ENCODE peak calls at places on chromosomes 3 and 15, in four cellular contexts. One of them, this sample, is unnamed.

GRCh38 chr3:134014270-134014669 is 15.5 kb downstream of the SLCO2A1 start:
- DNase-seq in cerebellar nuclear complex: no peak
- DNase-seq in naive B cell: no peak
- DNase-seq in pons: no peak
- DNase-seq in this sample: no peak

GRCh38 chr3:166661621-166662020 is 718.5 kb downstream of the ZBBX start:
- DNase-seq in cerebellar nuclear complex: no peak
- DNase-seq in naive B cell: no peak
- DNase-seq in pons: no peak
- DNase-seq in this sample: no peak

GRCh38 chr15:101137312-101137940 is 114.4 kb downstream of the CHSY1 start:
- DNase-seq in cerebellar nuclear complex: no peak
- DNase-seq in naive B cell: no peak
- DNase-seq in pons: no peak
- DNase-seq in this sample: no peak

GRCh38 chr15:69403611-69404010 is 10.5 kb upstream of the KIF23 start:
- DNase-seq in cerebellar nuclear complex: no peak
- DNase-seq in naive B cell: no peak
- DNase-seq in pons: no peak
- DNase-seq in this sample: no peak

GRCh38 chr15:100692259-100692658 is 89.9 kb downstream of the ASB7 start:
- DNase-seq in cerebellar nuclear complex: no peak
- DNase-seq in naive B cell: no peak
- DNase-seq in pons: no peak
- DNase-seq in this sample: no peak

GRCh38 chr3:127097516-127097915 is 95.4 kb upstream of the PRR23E start:
- DNase-seq in cerebellar nuclear complex: no peak
- DNase-seq in naive B cell: no peak
- DNase-seq in pons: no peak
- DNase-seq in this sample: peak; percentile 39

GRCh38 chr3:45035441-45036301 is 9.6 kb downstream of the CLEC3B start:
- DNase-seq in cerebellar nuclear complex: no peak
- DNase-seq in naive B cell: no peak
- DNase-seq in pons: no peak
- DNase-seq in this sample: peak; percentile 83

GRCh38 chr15:100878601-100879000 is 1.0 kb upstream of the ALDH1A3 start:
- DNase-seq in cerebellar nuclear complex: no peak
- DNase-seq in naive B cell: no peak
- DNase-seq in pons: no peak
- DNase-seq in this sample: peak; percentile 79

GRCh38 chr3:107661447-107662108 is 138.8 kb downstream of the BBX start:
- DNase-seq in cerebellar nuclear complex: no peak
- DNase-seq in naive B cell: no peak
- DNase-seq in pons: no peak
- DNase-seq in this sample: no peak

GRCh38 chr15:37995461-37996347 is 61.3 kb downstream of the TMCO5A start:
- DNase-seq in cerebellar nuclear complex: no peak
- DNase-seq in naive B cell: peak; percentile 14
- DNase-seq in pons: peak; percentile 96
- DNase-seq in this sample: no peak

GRCh38 chr3:50445919-50446318 is 57.5 kb downstream of the CACNA2D2 start:
- DNase-seq in cerebellar nuclear complex: no peak
- DNase-seq in naive B cell: no peak
- DNase-seq in pons: no peak
- DNase-seq in this sample: no peak

GRCh38 chr3:197125601-197126000 is 96.0 kb upstream of the MELTF start:
- DNase-seq in cerebellar nuclear complex: no peak
- DNase-seq in naive B cell: no peak
- DNase-seq in pons: no peak
- DNase-seq in this sample: no peak

GRCh38 chr3:114364806-114365205 is 71.0 kb downstream of the TIGIT start:
- DNase-seq in cerebellar nuclear complex: no peak
- DNase-seq in naive B cell: no peak
- DNase-seq in pons: peak; percentile 51
- DNase-seq in this sample: no peak

This sample was measured in H7.